ENCODE peak calls at places on chromosome 15, in ten cellular contexts. One of them, this sample, is unnamed.
A peak's percentile ranks its signal among the peaks of the same experiment; 100 is the strongest.

GRCh38 chr15:56205061-56205876 is 38.4 kb downstream of the RFX7 start:
- DNase-seq in tibial nerve: no peak
- DNase-seq in transverse colon: no peak
- DNase-seq in stomach: no peak
- DNase-seq in spleen: no peak
- DNase-seq in suprapubic skin: no peak
- DNase-seq in ovary: no peak
- DNase-seq in endothelial cell of umbilical vein: peak; percentile 66
- DNase-seq in heart left ventricle: no peak
- DNase-seq in sigmoid colon: no peak
- DNase-seq in this sample: no peak

GRCh38 chr15:91407237-91407889 is 307.3 kb downstream of the SV2B start:
- DNase-seq in ovary: no peak
- DNase-seq in tibial nerve: no peak
- DNase-seq in spleen: no peak
- DNase-seq in stomach: no peak
- DNase-seq in transverse colon: no peak
- DNase-seq in endothelial cell of umbilical vein: no peak
- DNase-seq in heart left ventricle: peak; percentile 54
- DNase-seq in suprapubic skin: no peak
- DNase-seq in sigmoid colon: no peak
- DNase-seq in this sample: peak; percentile 32

GRCh38 chr15:48393650-48394049 is 62.4 kb downstream of the DUT start:
- DNase-seq in endothelial cell of umbilical vein: peak; percentile 97
- DNase-seq in sigmoid colon: no peak
- DNase-seq in stomach: peak; percentile 81
- DNase-seq in transverse colon: peak; percentile 19
- DNase-seq in heart left ventricle: peak; percentile 61
- DNase-seq in spleen: no peak
- DNase-seq in suprapubic skin: no peak
- DNase-seq in tibial nerve: no peak
- DNase-seq in ovary: peak; percentile 36
- DNase-seq in this sample: no peak

GRCh38 chr15:63763476-63764123 is 70.1 kb downstream of the HERC1 start:
- DNase-seq in transverse colon: no peak
- DNase-seq in stomach: no peak
- DNase-seq in ovary: no peak
- DNase-seq in endothelial cell of umbilical vein: no peak
- DNase-seq in spleen: no peak
- DNase-seq in sigmoid colon: no peak
- DNase-seq in suprapubic skin: no peak
- DNase-seq in heart left ventricle: no peak
- DNase-seq in tibial nerve: no peak
- DNase-seq in this sample: peak; percentile 3

GRCh38 chr15:65981837-65982696 is 112.8 kb downstream of the RAB11A start:
- DNase-seq in sigmoid colon: no peak
- DNase-seq in spleen: peak; percentile 86
- DNase-seq in transverse colon: peak; percentile 65
- DNase-seq in tibial nerve: no peak
- DNase-seq in heart left ventricle: no peak
- DNase-seq in ovary: no peak
- DNase-seq in suprapubic skin: no peak
- DNase-seq in stomach: peak; percentile 64
- DNase-seq in endothelial cell of umbilical vein: no peak
- DNase-seq in this sample: no peak

GRCh38 chr15:97961067-97961954 is 808 bp downstream of the ARRDC4 start:
- DNase-seq in stomach: peak; percentile 53
- DNase-seq in spleen: peak; percentile 91
- DNase-seq in ovary: peak; percentile 33
- DNase-seq in transverse colon: peak; percentile 66
- DNase-seq in heart left ventricle: peak; percentile 57
- DNase-seq in tibial nerve: no peak
- DNase-seq in suprapubic skin: peak; percentile 86
- DNase-seq in sigmoid colon: peak; percentile 89
- DNase-seq in endothelial cell of umbilical vein: no peak
- DNase-seq in this sample: no peak

GRCh38 chr15:40054746-40055575 is 16.0 kb upstream of the SRP14 start:
- DNase-seq in tibial nerve: no peak
- DNase-seq in suprapubic skin: peak; percentile 74
- DNase-seq in heart left ventricle: no peak
- DNase-seq in endothelial cell of umbilical vein: no peak
- DNase-seq in ovary: no peak
- DNase-seq in stomach: peak; percentile 84
- DNase-seq in transverse colon: peak; percentile 72
- DNase-seq in sigmoid colon: peak; percentile 61
- DNase-seq in spleen: peak; percentile 90
- DNase-seq in this sample: no peak

GRCh38 chr15:39625856-39626255 is 45.0 kb downstream of the THBS1 start:
- DNase-seq in tibial nerve: no peak
- DNase-seq in ovary: no peak
- DNase-seq in endothelial cell of umbilical vein: peak; percentile 54
- DNase-seq in suprapubic skin: no peak
- DNase-seq in stomach: no peak
- DNase-seq in spleen: no peak
- DNase-seq in sigmoid colon: no peak
- DNase-seq in transverse colon: no peak
- DNase-seq in heart left ventricle: no peak
- DNase-seq in this sample: no peak

GRCh38 chr15:100241572-100242479 is 99.9 kb downstream of the ADAMTS17 start:
- DNase-seq in ovary: peak; percentile 62
- DNase-seq in heart left ventricle: no peak
- DNase-seq in sigmoid colon: no peak
- DNase-seq in spleen: no peak
- DNase-seq in stomach: no peak
- DNase-seq in transverse colon: no peak
- DNase-seq in suprapubic skin: no peak
- DNase-seq in tibial nerve: peak; percentile 24
- DNase-seq in endothelial cell of umbilical vein: no peak
- DNase-seq in this sample: no peak

GRCh38 chr15:89723031-89723430 is 28.0 kb downstream of the MESP1 start:
- DNase-seq in suprapubic skin: no peak
- DNase-seq in tibial nerve: no peak
- DNase-seq in endothelial cell of umbilical vein: no peak
- DNase-seq in stomach: no peak
- DNase-seq in transverse colon: no peak
- DNase-seq in sigmoid colon: no peak
- DNase-seq in spleen: no peak
- DNase-seq in ovary: no peak
- DNase-seq in heart left ventricle: no peak
- DNase-seq in this sample: no peak

GRCh38 chr15:43346305-43346704 is 15.9 kb upstream of the LCMT2 start:
- DNase-seq in heart left ventricle: no peak
- DNase-seq in tibial nerve: no peak
- DNase-seq in suprapubic skin: no peak
- DNase-seq in spleen: no peak
- DNase-seq in ovary: no peak
- DNase-seq in stomach: no peak
- DNase-seq in transverse colon: no peak
- DNase-seq in sigmoid colon: no peak
- DNase-seq in endothelial cell of umbilical vein: no peak
- DNase-seq in this sample: no peak

GRCh38 chr15:78316211-78317077 is 17.0 kb upstream of the SKIC8 start:
- DNase-seq in sigmoid colon: peak; percentile 55
- DNase-seq in heart left ventricle: peak; percentile 18
- DNase-seq in suprapubic skin: no peak
- DNase-seq in stomach: peak; percentile 61
- DNase-seq in transverse colon: peak; percentile 81
- DNase-seq in ovary: no peak
- DNase-seq in spleen: peak; percentile 47
- DNase-seq in tibial nerve: no peak
- DNase-seq in endothelial cell of umbilical vein: no peak
- DNase-seq in this sample: no peak

GRCh38 chr15:66940368-66940767 is 125.0 kb upstream of the SMAD3 start:
- DNase-seq in tibial nerve: no peak
- DNase-seq in spleen: no peak
- DNase-seq in endothelial cell of umbilical vein: no peak
- DNase-seq in suprapubic skin: no peak
- DNase-seq in ovary: no peak
- DNase-seq in stomach: no peak
- DNase-seq in sigmoid colon: peak; percentile 13
- DNase-seq in heart left ventricle: no peak
- DNase-seq in transverse colon: no peak
- DNase-seq in this sample: no peak

GRCh38 chr15:64224508-64224907 is 61.7 kb upstream of the PPIB start:
- DNase-seq in tibial nerve: no peak
- DNase-seq in transverse colon: no peak
- DNase-seq in spleen: no peak
- DNase-seq in suprapubic skin: no peak
- DNase-seq in endothelial cell of umbilical vein: peak; percentile 61
- DNase-seq in sigmoid colon: peak; percentile 71
- DNase-seq in stomach: no peak
- DNase-seq in ovary: peak; percentile 35
- DNase-seq in heart left ventricle: no peak
- DNase-seq in this sample: no peak

GRCh38 chr15:100115711-100116090 is 226.1 kb downstream of the ADAMTS17 start:
- DNase-seq in stomach: no peak
- DNase-seq in tibial nerve: no peak
- DNase-seq in heart left ventricle: peak; percentile 62
- DNase-seq in sigmoid colon: no peak
- DNase-seq in spleen: peak; percentile 32
- DNase-seq in transverse colon: no peak
- DNase-seq in endothelial cell of umbilical vein: no peak
- DNase-seq in suprapubic skin: no peak
- DNase-seq in ovary: no peak
- DNase-seq in this sample: no peak

GRCh38 chr15:71651750-71652186 is 158.6 kb upstream of the NR2E3 start:
- DNase-seq in suprapubic skin: no peak
- DNase-seq in endothelial cell of umbilical vein: peak; percentile 64
- DNase-seq in tibial nerve: no peak
- DNase-seq in stomach: peak; percentile 50
- DNase-seq in spleen: no peak
- DNase-seq in ovary: no peak
- DNase-seq in sigmoid colon: no peak
- DNase-seq in heart left ventricle: no peak
- DNase-seq in transverse colon: peak; percentile 14
- DNase-seq in this sample: peak; percentile 16

GRCh38 chr15:97189152-97189551 is 771.4 kb upstream of the ARRDC4 start:
- DNase-seq in stomach: no peak
- DNase-seq in spleen: no peak
- DNase-seq in sigmoid colon: no peak
- DNase-seq in suprapubic skin: no peak
- DNase-seq in transverse colon: no peak
- DNase-seq in tibial nerve: no peak
- DNase-seq in heart left ventricle: no peak
- DNase-seq in ovary: no peak
- DNase-seq in endothelial cell of umbilical vein: no peak
- DNase-seq in this sample: no peak

GRCh38 chr15:41894791-41895463 is 1.1 kb upstream of the SPTBN5 start:
- DNase-seq in spleen: peak; percentile 96
- DNase-seq in transverse colon: peak; percentile 68
- DNase-seq in stomach: peak; percentile 68
- DNase-seq in endothelial cell of umbilical vein: peak; percentile 80
- DNase-seq in ovary: peak; percentile 81
- DNase-seq in sigmoid colon: peak; percentile 87
- DNase-seq in suprapubic skin: peak; percentile 90
- DNase-seq in tibial nerve: no peak
- DNase-seq in heart left ventricle: peak; percentile 92
- DNase-seq in this sample: peak; percentile 98

DNA sequence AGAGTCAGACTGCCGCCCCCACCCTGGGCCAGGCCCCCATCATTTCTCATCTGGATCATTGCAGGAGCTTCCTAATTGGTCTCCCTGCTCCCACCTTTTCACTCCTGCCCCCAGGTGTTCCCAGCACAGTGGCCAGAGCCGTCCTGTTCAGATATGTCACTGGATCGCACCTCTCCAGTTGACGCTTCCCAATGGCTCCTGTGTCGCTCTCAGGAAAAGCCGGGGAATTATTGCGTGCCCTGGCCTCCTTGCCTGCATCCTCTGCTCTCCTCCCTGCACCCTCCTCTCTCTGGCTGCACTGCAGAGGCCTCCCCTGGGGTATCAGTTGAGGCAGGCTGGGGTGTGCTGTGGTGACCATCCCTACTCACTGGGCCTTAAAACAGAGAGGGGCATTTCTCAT is 25.5 kb upstream of the CYP11A1 start:
- DNase-seq in ovary: no peak
- DNase-seq in suprapubic skin: no peak
- DNase-seq in heart left ventricle: no peak
- DNase-seq in spleen: no peak
- DNase-seq in tibial nerve: no peak
- DNase-seq in endothelial cell of umbilical vein: no peak
- DNase-seq in sigmoid colon: no peak
- DNase-seq in stomach: no peak
- DNase-seq in transverse colon: no peak
- DNase-seq in this sample: no peak
- TF ChIP-seq POLR2A in ovary: no peak
- TF ChIP-seq POLR2A in suprapubic skin: no peak
- TF ChIP-seq POLR2A in heart left ventricle: no peak
- TF ChIP-seq POLR2A in spleen: no peak
- TF ChIP-seq POLR2A in tibial nerve: no peak
- TF ChIP-seq POLR2A in endothelial cell of umbilical vein: no peak
- TF ChIP-seq POLR2A in sigmoid colon: no peak
- TF ChIP-seq POLR2A in stomach: no peak
- TF ChIP-seq POLR2A in transverse colon: no peak
- TF ChIP-seq POLR2A in this sample: no peak

DNA sequence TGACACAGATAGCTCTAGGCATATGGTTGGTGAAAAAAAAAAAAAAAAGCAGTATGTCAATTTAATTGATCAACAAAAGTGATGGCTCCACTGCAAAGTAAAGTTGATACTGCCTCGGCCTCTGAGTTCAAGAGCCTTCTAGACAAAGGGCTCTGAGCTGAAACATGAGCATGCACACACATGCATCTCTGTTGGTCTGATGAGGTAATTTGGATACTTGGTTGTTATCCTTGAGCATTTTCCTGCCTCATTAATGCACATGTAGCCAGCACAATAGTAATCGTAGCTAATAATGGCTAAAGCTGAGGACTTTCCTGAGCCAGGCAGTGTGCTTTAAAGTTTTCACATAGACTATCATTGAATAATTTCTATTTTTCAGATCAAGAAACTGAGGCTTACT is 21.3 kb upstream of the UBE2Q2 start:
- DNase-seq in endothelial cell of umbilical vein: no peak
- DNase-seq in stomach: no peak
- DNase-seq in tibial nerve: no peak
- DNase-seq in sigmoid colon: no peak
- DNase-seq in ovary: no peak
- DNase-seq in transverse colon: no peak
- DNase-seq in suprapubic skin: no peak
- DNase-seq in heart left ventricle: no peak
- DNase-seq in spleen: no peak
- DNase-seq in this sample: no peak
- TF ChIP-seq POLR2A in endothelial cell of umbilical vein: no peak
- TF ChIP-seq POLR2A in stomach: no peak
- TF ChIP-seq POLR2A in tibial nerve: no peak
- TF ChIP-seq POLR2A in sigmoid colon: no peak
- TF ChIP-seq POLR2A in ovary: no peak
- TF ChIP-seq POLR2A in transverse colon: no peak
- TF ChIP-seq POLR2A in suprapubic skin: no peak
- TF ChIP-seq POLR2A in heart left ventricle: no peak
- TF ChIP-seq POLR2A in spleen: no peak
- TF ChIP-seq POLR2A in this sample: no peak

GRCh38 chr15:44662478-44663409 is 718 bp downstream of the SPG11 start:
- DNase-seq in suprapubic skin: peak; percentile 90
- DNase-seq in spleen: peak; percentile 96
- DNase-seq in endothelial cell of umbilical vein: no peak
- DNase-seq in heart left ventricle: peak; percentile 77
- DNase-seq in transverse colon: peak; percentile 87
- DNase-seq in stomach: peak; percentile 81
- DNase-seq in sigmoid colon: peak; percentile 84
- DNase-seq in tibial nerve: peak; percentile 18
- DNase-seq in ovary: peak; percentile 58
- DNase-seq in this sample: peak; percentile 59
- TF ChIP-seq POLR2A in suprapubic skin: no peak
- TF ChIP-seq POLR2A in spleen: no peak
- TF ChIP-seq POLR2A in endothelial cell of umbilical vein: peak; percentile 56
- TF ChIP-seq POLR2A in heart left ventricle: no peak
- TF ChIP-seq POLR2A in transverse colon: no peak
- TF ChIP-seq POLR2A in stomach: no peak
- TF ChIP-seq POLR2A in sigmoid colon: no peak
- TF ChIP-seq POLR2A in tibial nerve: no peak
- TF ChIP-seq POLR2A in ovary: no peak
- TF ChIP-seq POLR2A in this sample: no peak

GRCh38 chr15:52186651-52187486 is 4.3 kb downstream of the GNB5 start:
- DNase-seq in suprapubic skin: no peak
- DNase-seq in stomach: no peak
- DNase-seq in transverse colon: no peak
- DNase-seq in endothelial cell of umbilical vein: no peak
- DNase-seq in sigmoid colon: no peak
- DNase-seq in ovary: peak; percentile 49
- DNase-seq in spleen: no peak
- DNase-seq in heart left ventricle: no peak
- DNase-seq in tibial nerve: no peak
- DNase-seq in this sample: no peak
- TF ChIP-seq POLR2A in suprapubic skin: no peak
- TF ChIP-seq POLR2A in stomach: no peak
- TF ChIP-seq POLR2A in transverse colon: no peak
- TF ChIP-seq POLR2A in endothelial cell of umbilical vein: no peak
- TF ChIP-seq POLR2A in sigmoid colon: no peak
- TF ChIP-seq POLR2A in ovary: no peak
- TF ChIP-seq POLR2A in spleen: no peak
- TF ChIP-seq POLR2A in heart left ventricle: no peak
- TF ChIP-seq POLR2A in tibial nerve: no peak
- TF ChIP-seq POLR2A in this sample: no peak

This sample was measured in H54.